ENCODE peak calls at places on chromosomes 11 and 22, in nine cellular contexts. One of them, this sample, is unnamed.

GRCh38 chr11:120198403-120198786 is 12.4 kb upstream of the OAF start:
- DNase-seq in suprapubic skin: no peak
- DNase-seq in HepG2: no peak
- DNase-seq in GM12878: no peak
- DNase-seq in stomach: no peak
- DNase-seq in H1: no peak
- DNase-seq in esophagus muscularis mucosa: no peak
- DNase-seq in transverse colon: no peak
- DNase-seq in K562: no peak
- DNase-seq in this sample: no peak

GRCh38 chr11:2902784-2903671 is 17.5 kb upstream of the CDKN1C start:
- DNase-seq in stomach: peak; percentile 66
- DNase-seq in HepG2: peak; percentile 74
- DNase-seq in esophagus muscularis mucosa: no peak
- DNase-seq in transverse colon: peak; percentile 82
- DNase-seq in K562: no peak
- DNase-seq in GM12878: no peak
- DNase-seq in H1: peak; percentile 49
- DNase-seq in suprapubic skin: no peak
- DNase-seq in this sample: no peak

GRCh38 chr22:17199131-17199731 is 20.0 kb downstream of the ADA2 start:
- DNase-seq in K562: no peak
- DNase-seq in stomach: no peak
- DNase-seq in esophagus muscularis mucosa: no peak
- DNase-seq in GM12878: no peak
- DNase-seq in HepG2: no peak
- DNase-seq in transverse colon: no peak
- DNase-seq in suprapubic skin: no peak
- DNase-seq in H1: peak; percentile 77
- DNase-seq in this sample: no peak

GRCh38 chr11:62427630-62428233 is 8.9 kb downstream of the SCGB1A1 start:
- DNase-seq in suprapubic skin: no peak
- DNase-seq in GM12878: peak; percentile 41
- DNase-seq in H1: no peak
- DNase-seq in stomach: no peak
- DNase-seq in K562: no peak
- DNase-seq in esophagus muscularis mucosa: no peak
- DNase-seq in transverse colon: no peak
- DNase-seq in HepG2: no peak
- DNase-seq in this sample: no peak

GRCh38 chr11:134566311-134566710 is 154.3 kb upstream of the B3GAT1 start:
- DNase-seq in stomach: no peak
- DNase-seq in K562: no peak
- DNase-seq in GM12878: no peak
- DNase-seq in esophagus muscularis mucosa: peak; percentile 57
- DNase-seq in transverse colon: no peak
- DNase-seq in HepG2: no peak
- DNase-seq in H1: peak; percentile 23
- DNase-seq in suprapubic skin: no peak
- DNase-seq in this sample: no peak

GRCh38 chr11:112665291-112665690 is 295.9 kb upstream of the NCAM1 start:
- DNase-seq in HepG2: no peak
- DNase-seq in stomach: no peak
- DNase-seq in esophagus muscularis mucosa: peak; percentile 45
- DNase-seq in H1: no peak
- DNase-seq in transverse colon: no peak
- DNase-seq in K562: no peak
- DNase-seq in suprapubic skin: no peak
- DNase-seq in GM12878: no peak
- DNase-seq in this sample: no peak

GRCh38 chr11:69301033-69301490 is 7.1 kb downstream of the MYEOV start:
- DNase-seq in suprapubic skin: no peak
- DNase-seq in esophagus muscularis mucosa: no peak
- DNase-seq in HepG2: no peak
- DNase-seq in K562: no peak
- DNase-seq in transverse colon: no peak
- DNase-seq in H1: no peak
- DNase-seq in stomach: no peak
- DNase-seq in GM12878: no peak
- DNase-seq in this sample: no peak

GRCh38 chr22:29306830-29307657 is 594 bp downstream of the GAS2L1 start:
- DNase-seq in esophagus muscularis mucosa: no peak
- DNase-seq in stomach: peak; percentile 83
- DNase-seq in transverse colon: peak; percentile 85
- DNase-seq in GM12878: no peak
- DNase-seq in suprapubic skin: peak; percentile 88
- DNase-seq in K562: peak; percentile 81
- DNase-seq in HepG2: peak; percentile 39
- DNase-seq in H1: no peak
- DNase-seq in this sample: peak; percentile 91

GRCh38 chr22:31567196-31567595 is 70.9 kb downstream of the SFI1 start:
- DNase-seq in H1: no peak
- DNase-seq in K562: no peak
- DNase-seq in suprapubic skin: no peak
- DNase-seq in GM12878: no peak
- DNase-seq in transverse colon: no peak
- DNase-seq in HepG2: no peak
- DNase-seq in stomach: no peak
- DNase-seq in esophagus muscularis mucosa: no peak
- DNase-seq in this sample: no peak

GRCh38 chr22:31566484-31566883 is 70.1 kb downstream of the SFI1 start:
- DNase-seq in H1: no peak
- DNase-seq in transverse colon: no peak
- DNase-seq in HepG2: no peak
- DNase-seq in K562: no peak
- DNase-seq in esophagus muscularis mucosa: no peak
- DNase-seq in stomach: no peak
- DNase-seq in GM12878: no peak
- DNase-seq in suprapubic skin: no peak
- DNase-seq in this sample: no peak

GRCh38 chr22:31561970-31562369 is 65.6 kb downstream of the SFI1 start:
- DNase-seq in transverse colon: no peak
- DNase-seq in esophagus muscularis mucosa: no peak
- DNase-seq in K562: no peak
- DNase-seq in GM12878: no peak
- DNase-seq in suprapubic skin: no peak
- DNase-seq in HepG2: no peak
- DNase-seq in stomach: no peak
- DNase-seq in H1: no peak
- DNase-seq in this sample: no peak

GRCh38 chr22:31556627-31557203 is 60.4 kb downstream of the SFI1 start:
- DNase-seq in stomach: no peak
- DNase-seq in GM12878: no peak
- DNase-seq in transverse colon: no peak
- DNase-seq in HepG2: peak; percentile 45
- DNase-seq in esophagus muscularis mucosa: no peak
- DNase-seq in H1: no peak
- DNase-seq in suprapubic skin: no peak
- DNase-seq in K562: peak; percentile 31
- DNase-seq in this sample: no peak

GRCh38 chr22:31561238-31561887 is 65.0 kb downstream of the SFI1 start:
- DNase-seq in transverse colon: peak; percentile 84
- DNase-seq in esophagus muscularis mucosa: no peak
- DNase-seq in K562: peak; percentile 73
- DNase-seq in H1: peak; percentile 89
- DNase-seq in HepG2: peak; percentile 81
- DNase-seq in suprapubic skin: peak; percentile 65
- DNase-seq in GM12878: no peak
- DNase-seq in stomach: peak; percentile 83
- DNase-seq in this sample: peak; percentile 87
- TF ChIP-seq POLR2AphosphoS5 in transverse colon: no peak
- TF ChIP-seq POLR2AphosphoS5 in esophagus muscularis mucosa: no peak
- TF ChIP-seq POLR2AphosphoS5 in K562: no peak
- TF ChIP-seq POLR2AphosphoS5 in H1: no peak
- TF ChIP-seq POLR2AphosphoS5 in HepG2: no peak
- TF ChIP-seq POLR2AphosphoS5 in suprapubic skin: no peak
- TF ChIP-seq POLR2AphosphoS5 in GM12878: no peak
- TF ChIP-seq POLR2AphosphoS5 in stomach: peak; percentile 70
- TF ChIP-seq POLR2AphosphoS5 in this sample: no peak

GRCh38 chr11:65646288-65646734 is 8.4 kb downstream of the SIPA1 start:
- DNase-seq in H1: no peak
- DNase-seq in HepG2: no peak
- DNase-seq in transverse colon: no peak
- DNase-seq in esophagus muscularis mucosa: no peak
- DNase-seq in GM12878: no peak
- DNase-seq in suprapubic skin: no peak
- DNase-seq in stomach: no peak
- DNase-seq in K562: no peak
- DNase-seq in this sample: no peak

GRCh38 chr11:65644837-65645236 is 6.9 kb downstream of the SIPA1 start:
- DNase-seq in H1: no peak
- DNase-seq in K562: no peak
- DNase-seq in suprapubic skin: no peak
- DNase-seq in esophagus muscularis mucosa: no peak
- DNase-seq in GM12878: no peak
- DNase-seq in transverse colon: no peak
- DNase-seq in HepG2: no peak
- DNase-seq in stomach: no peak
- DNase-seq in this sample: no peak

GRCh38 chr11:65648997-65649491 is 11.1 kb downstream of the SIPA1 start:
- DNase-seq in suprapubic skin: no peak
- DNase-seq in H1: no peak
- DNase-seq in esophagus muscularis mucosa: no peak
- DNase-seq in stomach: peak; percentile 66
- DNase-seq in transverse colon: no peak
- DNase-seq in K562: no peak
- DNase-seq in HepG2: no peak
- DNase-seq in GM12878: no peak
- DNase-seq in this sample: no peak

GRCh38 chr11:65645710-65646109 is 7.8 kb downstream of the SIPA1 start:
- DNase-seq in HepG2: no peak
- DNase-seq in esophagus muscularis mucosa: no peak
- DNase-seq in suprapubic skin: no peak
- DNase-seq in GM12878: no peak
- DNase-seq in H1: no peak
- DNase-seq in transverse colon: no peak
- DNase-seq in stomach: no peak
- DNase-seq in K562: no peak
- DNase-seq in this sample: no peak

DNA sequence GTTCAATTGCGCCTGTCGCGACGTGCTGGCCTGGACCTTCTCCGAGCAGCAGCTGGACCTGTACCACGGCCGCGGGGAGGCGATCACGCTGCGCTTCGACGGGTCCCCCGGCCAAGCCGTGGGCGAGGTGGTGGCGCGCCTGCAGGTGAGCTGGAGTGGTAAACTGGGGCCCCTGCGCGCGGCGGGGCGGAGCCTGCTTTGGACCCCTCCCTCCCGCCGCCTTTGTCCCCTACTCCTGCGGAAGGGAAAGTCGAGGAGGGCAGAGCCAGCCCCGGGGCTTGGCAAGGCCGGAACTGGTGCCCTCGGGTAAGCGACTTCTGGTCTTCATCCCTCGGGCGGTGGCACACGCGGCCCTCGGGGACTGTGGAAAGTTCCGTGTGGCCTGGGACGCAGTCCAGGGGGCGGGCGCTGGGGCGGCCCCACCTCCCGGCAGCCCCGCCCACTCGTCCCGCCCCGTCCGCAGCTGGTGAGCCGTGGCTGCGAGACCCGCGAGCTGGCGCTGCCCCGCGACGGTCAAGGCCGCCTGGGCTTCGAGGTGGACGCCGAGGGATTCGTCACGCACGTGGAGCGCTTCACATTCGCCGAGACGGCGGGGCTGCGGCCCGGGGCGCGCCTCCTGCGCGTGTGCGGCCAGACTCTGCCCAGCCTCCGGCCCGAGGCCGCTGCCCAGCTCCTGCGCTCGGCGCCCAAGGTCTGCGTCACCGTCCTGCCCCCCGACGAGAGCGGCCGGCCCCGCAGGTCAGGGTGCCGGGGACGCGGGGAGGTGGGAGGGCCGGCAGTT is 9.2 kb downstream of the SIPA1 start:
- DNase-seq in esophagus muscularis mucosa: no peak
- DNase-seq in transverse colon: peak; percentile 75
- DNase-seq in suprapubic skin: no peak
- DNase-seq in HepG2: no peak
- DNase-seq in H1: peak; percentile 89
- DNase-seq in GM12878: no peak
- DNase-seq in stomach: peak; percentile 78
- DNase-seq in K562: no peak
- DNase-seq in this sample: no peak
- TF ChIP-seq POLR2A in esophagus muscularis mucosa: no peak
- TF ChIP-seq POLR2A in transverse colon: no peak
- TF ChIP-seq POLR2A in suprapubic skin: no peak
- TF ChIP-seq POLR2A in HepG2: no peak
- TF ChIP-seq POLR2A in H1: no peak
- TF ChIP-seq POLR2A in GM12878: peak; percentile 31
- TF ChIP-seq POLR2A in stomach: no peak
- TF ChIP-seq POLR2A in K562: no peak
- TF ChIP-seq POLR2A in this sample: no peak

GRCh38 chr11:36011574-36011973 is 67.7 kb downstream of the LDLRAD3 start:
- DNase-seq in transverse colon: no peak
- DNase-seq in esophagus muscularis mucosa: no peak
- DNase-seq in HepG2: no peak
- DNase-seq in K562: no peak
- DNase-seq in stomach: no peak
- DNase-seq in GM12878: no peak
- DNase-seq in H1: no peak
- DNase-seq in suprapubic skin: no peak
- DNase-seq in this sample: no peak

GRCh38 chr11:36007127-36007824 is 63.4 kb downstream of the LDLRAD3 start:
- DNase-seq in suprapubic skin: no peak
- DNase-seq in K562: no peak
- DNase-seq in H1: no peak
- DNase-seq in transverse colon: no peak
- DNase-seq in GM12878: no peak
- DNase-seq in esophagus muscularis mucosa: no peak
- DNase-seq in HepG2: no peak
- DNase-seq in stomach: no peak
- DNase-seq in this sample: no peak

GRCh38 chr11:36008576-36008975 is 64.7 kb downstream of the LDLRAD3 start:
- DNase-seq in HepG2: no peak
- DNase-seq in K562: no peak
- DNase-seq in H1: no peak
- DNase-seq in transverse colon: no peak
- DNase-seq in GM12878: no peak
- DNase-seq in stomach: no peak
- DNase-seq in esophagus muscularis mucosa: no peak
- DNase-seq in suprapubic skin: no peak
- DNase-seq in this sample: no peak

GRCh38 chr11:36010010-36010740 is 66.3 kb downstream of the LDLRAD3 start:
- DNase-seq in transverse colon: no peak
- DNase-seq in H1: no peak
- DNase-seq in stomach: no peak
- DNase-seq in esophagus muscularis mucosa: no peak
- DNase-seq in HepG2: no peak
- DNase-seq in suprapubic skin: no peak
- DNase-seq in GM12878: no peak
- DNase-seq in K562: no peak
- DNase-seq in this sample: no peak

GRCh38 chr11:36009469-36009868 is 65.6 kb downstream of the LDLRAD3 start:
- DNase-seq in stomach: no peak
- DNase-seq in transverse colon: no peak
- DNase-seq in suprapubic skin: no peak
- DNase-seq in K562: no peak
- DNase-seq in esophagus muscularis mucosa: no peak
- DNase-seq in H1: no peak
- DNase-seq in GM12878: no peak
- DNase-seq in HepG2: no peak
- DNase-seq in this sample: no peak
- TF ChIP-seq EP300 in stomach: no peak
- TF ChIP-seq EP300 in transverse colon: no peak
- TF ChIP-seq EP300 in suprapubic skin: no peak
- TF ChIP-seq EP300 in K562: no peak
- TF ChIP-seq EP300 in esophagus muscularis mucosa: no peak
- TF ChIP-seq EP300 in H1: no peak
- TF ChIP-seq EP300 in GM12878: no peak
- TF ChIP-seq EP300 in HepG2: no peak
- TF ChIP-seq EP300 in this sample: no peak

GRCh38 chr11:57425565-57426438 is 1.1 kb downstream of the SLC43A3 start:
- DNase-seq in HepG2: no peak
- DNase-seq in stomach: peak; percentile 25
- DNase-seq in K562: no peak
- DNase-seq in H1: no peak
- DNase-seq in esophagus muscularis mucosa: peak; percentile 93
- DNase-seq in suprapubic skin: peak; percentile 78
- DNase-seq in transverse colon: peak; percentile 51
- DNase-seq in GM12878: no peak
- DNase-seq in this sample: peak; percentile 94

GRCh38 chr11:57426439-57426753 is 525 bp downstream of the SLC43A3 start:
- DNase-seq in H1: peak; percentile 51
- DNase-seq in esophagus muscularis mucosa: no peak
- DNase-seq in suprapubic skin: no peak
- DNase-seq in transverse colon: no peak
- DNase-seq in K562: no peak
- DNase-seq in stomach: no peak
- DNase-seq in GM12878: no peak
- DNase-seq in HepG2: no peak
- DNase-seq in this sample: no peak

GRCh38 chr11:57427692-57428082 is 766 bp upstream of the SLC43A3 start:
- DNase-seq in H1: no peak
- DNase-seq in stomach: peak; percentile 41
- DNase-seq in suprapubic skin: peak; percentile 92
- DNase-seq in K562: no peak
- DNase-seq in esophagus muscularis mucosa: peak; percentile 95
- DNase-seq in GM12878: no peak
- DNase-seq in HepG2: no peak
- DNase-seq in transverse colon: peak; percentile 54
- DNase-seq in this sample: peak; percentile 94

GRCh38 chr11:57428643-57429042 is 1.7 kb upstream of the SLC43A3 start:
- DNase-seq in HepG2: no peak
- DNase-seq in transverse colon: no peak
- DNase-seq in K562: no peak
- DNase-seq in H1: no peak
- DNase-seq in esophagus muscularis mucosa: no peak
- DNase-seq in stomach: no peak
- DNase-seq in suprapubic skin: no peak
- DNase-seq in GM12878: no peak
- DNase-seq in this sample: no peak

DNA sequence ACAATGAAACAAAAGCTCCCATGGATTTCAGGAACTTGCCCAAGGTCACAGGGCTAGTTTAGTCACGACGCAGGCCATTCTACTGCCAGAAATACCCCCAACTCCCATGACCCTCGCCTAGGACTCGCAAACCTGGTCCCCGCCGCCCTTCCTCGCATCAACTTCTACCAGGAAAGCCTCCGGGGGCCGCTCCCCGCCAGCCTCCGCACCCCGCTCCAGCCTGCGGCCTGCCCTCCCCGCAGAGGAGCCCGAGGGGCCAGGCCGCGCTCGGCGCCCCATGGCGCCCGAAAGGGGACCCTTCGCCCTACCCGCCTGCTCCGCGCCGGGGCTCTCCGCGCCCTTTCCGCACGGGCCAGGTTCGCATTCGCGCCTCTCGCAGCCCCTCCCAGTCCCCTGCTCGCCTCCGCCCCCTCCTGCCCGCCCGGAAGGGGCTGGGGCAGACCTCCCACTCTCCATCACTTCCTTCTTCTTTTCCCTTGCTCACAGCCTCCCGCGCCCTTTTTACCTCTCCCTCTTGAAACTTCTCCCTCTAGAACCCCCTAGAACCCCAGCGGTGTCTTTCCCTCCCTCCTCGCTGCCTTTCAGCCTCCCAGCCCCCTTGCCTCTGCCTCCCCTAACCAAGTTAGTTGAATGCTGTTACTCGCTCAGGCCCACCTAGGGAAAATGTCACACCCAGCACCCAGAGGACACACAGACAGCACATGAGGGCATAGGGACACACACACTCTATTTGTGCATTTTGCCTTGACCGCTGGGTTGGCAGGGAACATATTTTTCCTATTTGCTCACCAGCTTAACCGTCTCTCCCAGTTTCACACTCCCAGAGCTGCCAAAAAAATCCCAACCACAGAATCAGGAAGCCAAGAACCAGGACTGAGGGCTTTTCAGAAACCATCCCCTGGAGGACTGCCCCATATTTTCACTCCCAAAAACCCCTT is at the start of gene SLC43A3:
- DNase-seq in stomach: peak; percentile 76
- DNase-seq in transverse colon: peak; percentile 66
- DNase-seq in H1: peak; percentile 83
- DNase-seq in K562: peak; percentile 83
- DNase-seq in GM12878: peak; percentile 41
- DNase-seq in suprapubic skin: peak; percentile 86
- DNase-seq in HepG2: peak; percentile 19
- DNase-seq in esophagus muscularis mucosa: peak; percentile 94
- DNase-seq in this sample: peak; percentile 89
- TF ChIP-seq POLR2AphosphoS5 in stomach: peak; percentile 46
- TF ChIP-seq POLR2AphosphoS5 in transverse colon: peak; percentile 1
- TF ChIP-seq POLR2AphosphoS5 in H1: no peak
- TF ChIP-seq POLR2AphosphoS5 in K562: peak; percentile 76
- TF ChIP-seq POLR2AphosphoS5 in GM12878: peak; percentile 89
- TF ChIP-seq POLR2AphosphoS5 in suprapubic skin: no peak
- TF ChIP-seq POLR2AphosphoS5 in HepG2: no peak
- TF ChIP-seq POLR2AphosphoS5 in esophagus muscularis mucosa: peak; percentile 73
- TF ChIP-seq POLR2AphosphoS5 in this sample: peak; percentile 69